ENCODE peak calls at places on chromosomes 6 and 20, in five cellular contexts. One of them, this sample, is unnamed.
A peak's percentile ranks its signal among the peaks of the same experiment; 100 is the strongest.

GRCh38 chr20:20321134-20321533 is 46.8 kb upstream of the INSM1 start:
- DNase-seq in neuronal stem cell: no peak
- DNase-seq in left ventricle myocardium inferior: no peak
- DNase-seq in psoas muscle: no peak
- DNase-seq in aorta: no peak
- DNase-seq in this sample: no peak

GRCh38 chr6:149750136-149750609 is 632 bp downstream of the PCMT1 start:
- DNase-seq in neuronal stem cell: peak; percentile 49
- DNase-seq in left ventricle myocardium inferior: peak; percentile 26
- DNase-seq in psoas muscle: peak; percentile 49
- DNase-seq in aorta: peak; percentile 72
- DNase-seq in this sample: peak; percentile 49

GRCh38 chr6:12386816-12387215 is 96.7 kb downstream of the EDN1 start:
- DNase-seq in neuronal stem cell: no peak
- DNase-seq in left ventricle myocardium inferior: no peak
- DNase-seq in psoas muscle: no peak
- DNase-seq in aorta: no peak
- DNase-seq in this sample: no peak

GRCh38 chr20:47231382-47232042 is 125.0 kb downstream of the ZMYND8 start:
- DNase-seq in neuronal stem cell: no peak
- DNase-seq in left ventricle myocardium inferior: no peak
- DNase-seq in psoas muscle: no peak
- DNase-seq in aorta: peak; percentile 57
- DNase-seq in this sample: no peak

GRCh38 chr6:28756555-28756918 is 167.2 kb downstream of the TRIM27 start:
- DNase-seq in neuronal stem cell: no peak
- DNase-seq in left ventricle myocardium inferior: no peak
- DNase-seq in psoas muscle: no peak
- DNase-seq in aorta: no peak
- DNase-seq in this sample: no peak

GRCh38 chr6:108556864-108557493 is 3.7 kb upstream of the FOXO3 start:
- DNase-seq in neuronal stem cell: no peak
- DNase-seq in left ventricle myocardium inferior: no peak
- DNase-seq in psoas muscle: no peak
- DNase-seq in aorta: no peak
- DNase-seq in this sample: no peak

GRCh38 chr20:9036593-9036992 is 32.3 kb upstream of the PLCB4 start:
- DNase-seq in neuronal stem cell: no peak
- DNase-seq in left ventricle myocardium inferior: no peak
- DNase-seq in psoas muscle: no peak
- DNase-seq in aorta: no peak
- DNase-seq in this sample: no peak

GRCh38 chr20:44776977-44777376 is 31.3 kb downstream of the KCNK15 start:
- DNase-seq in neuronal stem cell: peak; percentile 59
- DNase-seq in left ventricle myocardium inferior: no peak
- DNase-seq in psoas muscle: no peak
- DNase-seq in aorta: no peak
- DNase-seq in this sample: peak; percentile 20

GRCh38 chr6:57038906-57039305 is 7.6 kb upstream of the KIAA1586 start:
- DNase-seq in neuronal stem cell: no peak
- DNase-seq in left ventricle myocardium inferior: no peak
- DNase-seq in psoas muscle: no peak
- DNase-seq in aorta: no peak
- DNase-seq in this sample: no peak

GRCh38 chr6:14172575-14172974 is 55.0 kb downstream of the CD83 start:
- DNase-seq in neuronal stem cell: no peak
- DNase-seq in left ventricle myocardium inferior: no peak
- DNase-seq in psoas muscle: no peak
- DNase-seq in aorta: no peak
- DNase-seq in this sample: no peak

GRCh38 chr20:49288250-49288751 is 10.4 kb upstream of the ZNFX1 start:
- DNase-seq in neuronal stem cell: no peak
- DNase-seq in left ventricle myocardium inferior: no peak
- DNase-seq in psoas muscle: no peak
- DNase-seq in aorta: no peak
- DNase-seq in this sample: no peak
- H3K9me3 ChIP-seq in neuronal stem cell: peaks cover 52% of the 10 kb centered on the region
- H3K9me3 ChIP-seq in left ventricle myocardium inferior: peaks cover 50% of the 10 kb centered on the region
- H3K9me3 ChIP-seq in psoas muscle: peaks cover 15% of the 10 kb centered on the region
- H3K9me3 ChIP-seq in aorta: peaks cover 14% of the 10 kb centered on the region
- H3K9me3 ChIP-seq in this sample: peaks cover 40% of the 10 kb centered on the region

GRCh38 chr20:39849171-39849570 is 839.9 kb downstream of the MAFB start:
- DNase-seq in neuronal stem cell: no peak
- DNase-seq in left ventricle myocardium inferior: no peak
- DNase-seq in psoas muscle: no peak
- DNase-seq in aorta: no peak
- DNase-seq in this sample: no peak
- H3K9me3 ChIP-seq in neuronal stem cell: peaks cover 2% of the 10 kb centered on the region
- H3K9me3 ChIP-seq in left ventricle myocardium inferior: no peaks in the 10 kb centered on the region
- H3K9me3 ChIP-seq in psoas muscle: no peaks in the 10 kb centered on the region
- H3K9me3 ChIP-seq in aorta: no peaks in the 10 kb centered on the region
- H3K9me3 ChIP-seq in this sample: no peaks in the 10 kb centered on the region

GRCh38 chr20:12152996-12153395 is 235.3 kb downstream of the BTBD3 start:
- DNase-seq in neuronal stem cell: no peak
- DNase-seq in left ventricle myocardium inferior: no peak
- DNase-seq in psoas muscle: no peak
- DNase-seq in aorta: no peak
- DNase-seq in this sample: no peak
- H3K9me3 ChIP-seq in neuronal stem cell: no peaks in the 10 kb centered on the region
- H3K9me3 ChIP-seq in left ventricle myocardium inferior: no peaks in the 10 kb centered on the region
- H3K9me3 ChIP-seq in psoas muscle: no peaks in the 10 kb centered on the region
- H3K9me3 ChIP-seq in aorta: no peaks in the 10 kb centered on the region
- H3K9me3 ChIP-seq in this sample: no peaks in the 10 kb centered on the region

GRCh38 chr20:62111148-62111547 is 11.1 kb upstream of the LSM14B start:
- DNase-seq in neuronal stem cell: no peak
- DNase-seq in left ventricle myocardium inferior: no peak
- DNase-seq in psoas muscle: no peak
- DNase-seq in aorta: no peak
- DNase-seq in this sample: no peak
- H3K9me3 ChIP-seq in neuronal stem cell: peaks cover 42% of the 10 kb centered on the region
- H3K9me3 ChIP-seq in left ventricle myocardium inferior: peaks cover 73% of the 10 kb centered on the region
- H3K9me3 ChIP-seq in psoas muscle: peaks cover 56% of the 10 kb centered on the region
- H3K9me3 ChIP-seq in aorta: peaks cover 23% of the 10 kb centered on the region
- H3K9me3 ChIP-seq in this sample: peaks cover 57% of the 10 kb centered on the region

This sample was measured in PC-9.